ENCODE peak calls at places on chromosomes 4 and X, in nine cellular contexts. I, T, K, E, A, M, C, Z and J are unnamed samples.

GRCh38 chr4:14853186-14853946 is 148.9 kb upstream of the CPEB2 start:
- DNase-seq in A (no peak), M (no peak), T (peak), I (no peak), K (no peak), C (no peak), Z (peak), E (peak), J (peak)

GRCh38 chr4:83618991-83619390 is 83.1 kb downstream of the GPAT3 start:
- DNase-seq in K (peak), M (peak), Z (peak), A (no peak), E (peak), I (no peak), T (peak), C (no peak), J (no peak)

GRCh38 chrX:20514358-20514757 is 247.6 kb upstream of the RPS6KA3 start:
- DNase-seq in M (no peak), K (no peak), E (peak), A (no peak), T (peak), I (no peak), C (no peak), Z (peak), J (peak)

GRCh38 chr4:90603540-90603939 is 476.3 kb downstream of the CCSER1 start:
- DNase-seq in M (no peak), T (no peak), K (no peak), C (no peak), Z (no peak), I (no peak), E (no peak), A (no peak), J (no peak)

GRCh38 chr4:155539746-155540145 is 126.9 kb upstream of the GUCY1A1 start:
- DNase-seq in C (no peak), E (no peak), I (no peak), A (no peak), M (no peak), K (no peak), T (no peak), Z (peak), J (peak)

GRCh38 chrX:50638123-50638522 is 167.5 kb upstream of the DGKK start:
- DNase-seq in T (no peak), C (no peak), I (peak), A (no peak), Z (peak), K (no peak), E (no peak), M (no peak), J (no peak)

GRCh38 chr4:78207951-78208350 is 150.8 kb downstream of the FRAS1 start:
- DNase-seq in K (no peak), I (no peak), Z (no peak), E (no peak), T (no peak), C (no peak), M (no peak), A (no peak), J (no peak)

GRCh38 chr4:97828646-97829045 is 314.6 kb downstream of the STPG2 start:
- DNase-seq in M (no peak), I (no peak), K (no peak), T (no peak), E (no peak), C (no peak), A (no peak), Z (no peak), J (no peak)

GRCh38 chr4:156888762-156889161 is 82.8 kb downstream of the PDGFC start:
- DNase-seq in M (no peak), A (no peak), I (no peak), T (peak), E (peak), K (no peak), C (no peak), Z (peak), J (peak)

GRCh38 chrX:154719132-154719675 is 31.7 kb downstream of the GAB3 start:
- DNase-seq in M (no peak), E (peak), K (peak), A (no peak), I (no peak), T (no peak), Z (peak), C (no peak), J (peak)

GRCh38 chr4:123568936-123569335 is 172.3 kb downstream of the SPRY1 start:
- DNase-seq in C (no peak), T (no peak), K (no peak), A (no peak), I (no peak), Z (no peak), E (no peak), M (no peak), J (peak)

GRCh38 chrX:119062750-119063374 is 9.9 kb upstream of the CT47C1 start:
- DNase-seq in C (no peak), I (no peak), E (peak), T (no peak), A (no peak), M (peak), K (no peak), Z (peak), J (no peak)

GRCh38 chrX:22060451-22060940 is 28.4 kb downstream of the PHEX start:
- DNase-seq in E (no peak), Z (peak), K (no peak), A (no peak), C (no peak), I (no peak), T (no peak), M (no peak), J (peak)

GRCh38 chr4:22170353-22170752 is 221.8 kb upstream of the KCNIP4 start:
- DNase-seq in A (no peak), T (no peak), K (no peak), M (no peak), E (peak), C (no peak), Z (peak), I (no peak), J (peak)

GRCh38 chr4:751676-752075 is 46.0 kb downstream of the PCGF3 start:
- DNase-seq in A (no peak), K (no peak), M (no peak), C (no peak), E (no peak), Z (peak), I (no peak), T (no peak), J (peak)

GRCh38 chr4:4334798-4335520 is 44.9 kb downstream of the ZBTB49 start:
- DNase-seq in T (peak), K (peak), E (peak), A (peak), C (peak), I (peak), M (peak), Z (peak), J (peak)

GRCh38 chr4:26992657-26993361 is 132.2 kb downstream of the STIM2 start:
- DNase-seq in K (peak), Z (peak), I (no peak), E (peak), T (no peak), A (no peak), M (peak), C (no peak), J (no peak)

GRCh38 chr4:184942447-184943425 is 75.6 kb upstream of the HELT start:
- DNase-seq in Z (no peak), K (no peak), T (no peak), I (no peak), E (no peak), A (no peak), M (peak), C (no peak), J (no peak)

GRCh38 chr4:129233691-129234090 is 137.7 kb downstream of the C4orf33 start:
- DNase-seq in M (no peak), K (no peak), T (no peak), C (no peak), E (no peak), Z (no peak), I (no peak), A (no peak), J (no peak)

GRCh38 chr4:18322111-18322510 is 300.6 kb upstream of the LCORL start:
- DNase-seq in Z (no peak), K (no peak), I (no peak), T (no peak), A (no peak), E (no peak), C (peak), M (no peak), J (no peak)

GRCh38 chrX:150203249-150203647 is 159.9 kb upstream of the MAMLD1 start:
- DNase-seq in I (no peak), C (no peak), E (no peak), T (no peak), M (no peak), A (no peak), K (no peak), Z (no peak), J (no peak)